ENCODE peak calls at places on chromosomes 1 and 21, in four cellular contexts. One of them, this sample, is unnamed.

GRCh38 chr1:44239961-44240371 is 26.7 kb downstream of the DMAP1 start:
- DNase-seq in H1: no peak
- DNase-seq in AG10803: no peak
- DNase-seq in pancreas: no peak
- DNase-seq in this sample: no peak

GRCh38 chr1:16367968-16368910 is 1.2 kb downstream of the SZRD1 start:
- DNase-seq in pancreas: no peak
- DNase-seq in AG10803: peak; percentile 34
- DNase-seq in H1: no peak
- DNase-seq in this sample: no peak

GRCh38 chr1:30877205-30877912 is 31.2 kb downstream of the SDC3 start:
- DNase-seq in pancreas: no peak
- DNase-seq in H1: no peak
- DNase-seq in AG10803: peak; percentile 93
- DNase-seq in this sample: no peak

GRCh38 chr21:26844258-26845065 is 747 bp downstream of the ADAMTS1 start:
- DNase-seq in AG10803: peak; percentile 44
- DNase-seq in pancreas: peak; percentile 25
- DNase-seq in H1: no peak
- DNase-seq in this sample: no peak

GRCh38 chr21:46124926-46125845 is 27.3 kb downstream of the COL6A2 start:
- DNase-seq in H1: no peak
- DNase-seq in pancreas: no peak
- DNase-seq in AG10803: no peak
- DNase-seq in this sample: no peak

GRCh38 chr1:221886311-221887090 is 144.6 kb upstream of the DUSP10 start:
- DNase-seq in pancreas: no peak
- DNase-seq in H1: no peak
- DNase-seq in AG10803: peak; percentile 74
- DNase-seq in this sample: no peak

GRCh38 chr1:119595606-119596005 is 52.5 kb downstream of the ZNF697 start:
- DNase-seq in pancreas: no peak
- DNase-seq in AG10803: no peak
- DNase-seq in H1: no peak
- DNase-seq in this sample: no peak

GRCh38 chr1:157156058-157156541 is 17.9 kb upstream of the ETV3 start:
- DNase-seq in pancreas: peak; percentile 43
- DNase-seq in H1: peak; percentile 69
- DNase-seq in AG10803: peak; percentile 63
- DNase-seq in this sample: peak; percentile 61

GRCh38 chr1:208178091-208178529 is 66.1 kb downstream of the PLXNA2 start:
- DNase-seq in H1: no peak
- DNase-seq in pancreas: peak; percentile 29
- DNase-seq in AG10803: no peak
- DNase-seq in this sample: no peak

GRCh38 chr1:32962248-32962896 is 2.2 kb downstream of the RNF19B start:
- DNase-seq in H1: no peak
- DNase-seq in pancreas: no peak
- DNase-seq in AG10803: peak; percentile 35
- DNase-seq in this sample: peak; percentile 78

GRCh38 chr1:57329932-57330331 is 93.9 kb downstream of the DAB1 start:
- DNase-seq in H1: no peak
- DNase-seq in AG10803: no peak
- DNase-seq in pancreas: no peak
- DNase-seq in this sample: no peak

DNA sequence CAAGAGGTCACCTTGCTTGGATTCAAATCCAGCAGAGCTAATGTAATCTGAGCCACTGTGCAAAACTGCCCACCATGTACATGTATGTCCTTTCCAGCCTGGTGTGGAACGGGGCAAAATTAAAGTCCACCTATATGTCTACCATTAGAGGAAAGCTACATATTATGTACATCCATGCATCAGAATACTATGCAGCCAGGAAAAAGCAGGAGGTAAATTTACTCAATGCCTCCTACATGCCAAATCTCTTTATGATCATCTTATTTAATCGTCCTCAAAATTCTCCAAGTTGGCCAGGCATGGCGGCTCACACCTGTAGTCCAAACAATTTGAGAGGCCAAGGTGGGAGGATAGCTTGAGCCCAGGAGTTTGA is 6.3 kb upstream of the ZNF683 start:
- DNase-seq in pancreas: no peak
- DNase-seq in AG10803: no peak
- DNase-seq in H1: no peak
- DNase-seq in this sample: no peak
- TF ChIP-seq CTCF in pancreas: no peak
- TF ChIP-seq CTCF in AG10803: no peak
- TF ChIP-seq CTCF in H1: no peak
- TF ChIP-seq CTCF in this sample: no peak

GRCh38 chr1:47931395-47931794 is 65.8 kb downstream of the TRABD2B start:
- DNase-seq in AG10803: no peak
- DNase-seq in pancreas: no peak
- DNase-seq in H1: no peak
- DNase-seq in this sample: no peak
- TF ChIP-seq CTCF in AG10803: no peak
- TF ChIP-seq CTCF in pancreas: no peak
- TF ChIP-seq CTCF in H1: peak; percentile 49
- TF ChIP-seq CTCF in this sample: no peak

GRCh38 chr1:205360891-205361290 is 4.2 kb upstream of the KLHDC8A start:
- DNase-seq in H1: no peak
- DNase-seq in AG10803: no peak
- DNase-seq in pancreas: no peak
- DNase-seq in this sample: no peak

GRCh38 chr1:205360166-205360565 is 3.4 kb upstream of the KLHDC8A start:
- DNase-seq in pancreas: no peak
- DNase-seq in AG10803: no peak
- DNase-seq in H1: no peak
- DNase-seq in this sample: no peak

GRCh38 chr1:205357567-205357966 is 845 bp upstream of the KLHDC8A start:
- DNase-seq in AG10803: no peak
- DNase-seq in H1: no peak
- DNase-seq in pancreas: no peak
- DNase-seq in this sample: no peak

GRCh38 chr1:205356424-205357151 is at the start of gene KLHDC8A:
- DNase-seq in H1: no peak
- DNase-seq in pancreas: no peak
- DNase-seq in AG10803: no peak
- DNase-seq in this sample: no peak

DNA sequence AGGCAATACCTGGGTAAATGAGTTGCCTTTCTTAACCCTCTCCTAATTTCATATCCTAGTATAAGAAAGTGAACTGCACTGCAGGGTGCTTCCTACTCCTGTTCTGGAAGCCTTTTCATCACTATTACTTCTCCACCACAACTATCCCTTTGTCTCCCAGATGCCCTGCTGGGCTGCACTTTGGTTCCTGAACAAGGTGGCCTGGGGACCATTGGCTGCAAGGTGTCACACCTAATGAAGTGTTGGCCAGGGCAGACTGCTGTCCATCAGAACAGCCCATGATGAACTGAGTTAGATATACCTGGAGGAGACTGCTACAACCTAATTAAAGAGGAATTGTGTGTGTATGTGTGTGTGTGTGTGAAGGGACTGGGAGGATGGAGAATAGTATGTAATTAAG is 1.9 kb upstream of the KLHDC8A start:
- DNase-seq in pancreas: no peak
- DNase-seq in AG10803: no peak
- DNase-seq in H1: no peak
- DNase-seq in this sample: no peak
- TF ChIP-seq CTCF in pancreas: no peak
- TF ChIP-seq CTCF in AG10803: no peak
- TF ChIP-seq CTCF in H1: no peak
- TF ChIP-seq CTCF in this sample: no peak

GRCh38 chr1:53061859-53062714 is at the start of gene PODN:
- DNase-seq in pancreas: no peak
- DNase-seq in AG10803: peak; percentile 48
- DNase-seq in H1: no peak
- DNase-seq in this sample: peak; percentile 49

GRCh38 chr1:53063744-53064515 is 1.9 kb downstream of the PODN start:
- DNase-seq in AG10803: no peak
- DNase-seq in H1: no peak
- DNase-seq in pancreas: no peak
- DNase-seq in this sample: no peak

GRCh38 chr1:53060580-53060979 is 1.4 kb upstream of the PODN start:
- DNase-seq in H1: no peak
- DNase-seq in AG10803: peak; percentile 95
- DNase-seq in pancreas: no peak
- DNase-seq in this sample: no peak

GRCh38 chr1:53061123-53061858 is 722 bp upstream of the PODN start:
- DNase-seq in H1: no peak
- DNase-seq in AG10803: peak; percentile 38
- DNase-seq in pancreas: no peak
- DNase-seq in this sample: peak; percentile 27

DNA sequence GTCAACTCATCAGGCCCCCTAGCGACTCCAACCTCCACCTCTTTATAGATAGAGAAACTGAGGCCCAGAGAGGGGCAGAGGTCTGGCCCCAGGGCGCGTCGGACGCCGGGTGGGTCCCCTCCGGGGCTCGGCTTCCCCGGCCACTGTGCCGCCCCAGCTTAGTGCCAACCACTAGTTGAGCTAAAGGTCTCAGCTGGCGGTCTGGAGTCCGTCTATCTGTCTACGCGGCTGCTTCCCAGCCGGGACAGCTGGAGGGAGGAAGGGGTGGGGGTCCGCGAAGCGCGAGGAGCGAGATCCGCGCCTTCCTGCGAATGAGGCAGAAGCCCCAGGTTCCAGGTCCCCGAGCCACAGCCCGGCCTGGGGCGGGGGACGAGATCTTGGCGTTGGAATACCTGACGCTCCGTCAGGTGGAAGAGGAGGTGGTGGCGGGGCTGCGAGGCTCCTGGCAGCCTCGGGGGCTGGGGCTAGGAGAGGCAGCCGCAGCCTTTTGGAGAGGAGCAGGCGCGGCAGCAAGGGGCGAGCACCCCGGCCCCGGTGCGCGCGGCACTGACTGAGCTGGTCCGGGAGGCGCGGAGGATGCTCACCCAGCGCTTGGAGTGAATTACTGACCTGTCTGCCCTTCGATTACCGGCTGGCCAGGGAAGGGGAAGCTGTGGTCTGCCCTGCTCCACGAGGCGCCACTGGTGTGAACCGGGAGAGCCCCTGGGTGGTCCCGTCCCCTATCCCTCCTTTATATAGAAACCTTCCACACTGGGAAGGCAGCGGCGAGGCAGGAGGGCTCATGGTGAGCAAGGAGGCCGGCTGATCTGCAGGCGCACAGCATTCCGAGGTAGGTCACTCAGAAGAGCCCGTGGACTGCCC is 948 bp downstream of the PODN start:
- DNase-seq in pancreas: no peak
- DNase-seq in H1: no peak
- DNase-seq in AG10803: no peak
- DNase-seq in this sample: no peak
- TF ChIP-seq CTCF in pancreas: no peak
- TF ChIP-seq CTCF in H1: no peak
- TF ChIP-seq CTCF in AG10803: peak; percentile 10
- TF ChIP-seq CTCF in this sample: no peak

GRCh38 chr1:212820969-212821368 is 26.5 kb downstream of the SPATA45 start:
- DNase-seq in pancreas: no peak
- DNase-seq in AG10803: no peak
- DNase-seq in H1: no peak
- DNase-seq in this sample: no peak

GRCh38 chr1:212819704-212820103 is 27.7 kb downstream of the SPATA45 start:
- DNase-seq in pancreas: no peak
- DNase-seq in H1: no peak
- DNase-seq in AG10803: no peak
- DNase-seq in this sample: peak; percentile 52

GRCh38 chr1:212814548-212814947 is 22.9 kb downstream of the TATDN3 start:
- DNase-seq in AG10803: no peak
- DNase-seq in pancreas: no peak
- DNase-seq in H1: no peak
- DNase-seq in this sample: no peak

GRCh38 chr1:212814989-212815388 is 23.3 kb downstream of the TATDN3 start:
- DNase-seq in AG10803: no peak
- DNase-seq in H1: no peak
- DNase-seq in pancreas: no peak
- DNase-seq in this sample: no peak

DNA sequence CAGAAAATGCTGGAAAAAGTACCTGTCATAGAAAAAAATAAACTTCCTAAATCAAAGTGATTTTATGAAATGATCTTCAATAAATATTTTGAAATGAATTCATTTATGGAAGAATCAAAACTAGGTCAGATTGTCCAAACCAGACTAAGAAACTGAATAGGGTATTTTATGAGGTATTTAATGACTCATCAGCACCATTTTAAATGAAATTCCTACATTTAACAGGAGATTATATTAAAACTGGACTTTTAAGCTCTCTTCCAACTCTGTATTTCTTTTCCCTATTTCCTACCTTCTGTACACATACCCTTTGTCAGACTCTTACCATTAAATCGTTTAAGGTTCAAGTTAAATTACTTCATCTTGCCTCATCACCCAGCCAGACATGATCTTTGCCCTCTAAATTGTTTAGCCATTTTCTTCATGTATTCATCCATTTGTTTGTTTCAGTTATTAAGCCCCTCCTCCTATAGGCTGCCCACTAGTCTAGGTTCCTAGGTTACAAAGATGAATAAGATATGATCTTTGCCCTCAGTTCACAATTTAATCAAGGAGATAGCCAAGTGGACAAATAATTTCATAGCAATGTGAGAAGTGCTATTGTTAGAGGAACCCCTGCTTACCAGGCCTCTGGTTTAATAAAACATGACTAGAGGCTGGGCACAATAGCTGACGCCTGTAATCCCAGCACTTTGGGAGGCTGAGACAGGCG is 25.0 kb downstream of the TATDN3 start:
- DNase-seq in AG10803: no peak
- DNase-seq in H1: no peak
- DNase-seq in pancreas: no peak
- DNase-seq in this sample: no peak
- TF ChIP-seq CTCF in AG10803: no peak
- TF ChIP-seq CTCF in H1: no peak
- TF ChIP-seq CTCF in pancreas: no peak
- TF ChIP-seq CTCF in this sample: no peak

DNA sequence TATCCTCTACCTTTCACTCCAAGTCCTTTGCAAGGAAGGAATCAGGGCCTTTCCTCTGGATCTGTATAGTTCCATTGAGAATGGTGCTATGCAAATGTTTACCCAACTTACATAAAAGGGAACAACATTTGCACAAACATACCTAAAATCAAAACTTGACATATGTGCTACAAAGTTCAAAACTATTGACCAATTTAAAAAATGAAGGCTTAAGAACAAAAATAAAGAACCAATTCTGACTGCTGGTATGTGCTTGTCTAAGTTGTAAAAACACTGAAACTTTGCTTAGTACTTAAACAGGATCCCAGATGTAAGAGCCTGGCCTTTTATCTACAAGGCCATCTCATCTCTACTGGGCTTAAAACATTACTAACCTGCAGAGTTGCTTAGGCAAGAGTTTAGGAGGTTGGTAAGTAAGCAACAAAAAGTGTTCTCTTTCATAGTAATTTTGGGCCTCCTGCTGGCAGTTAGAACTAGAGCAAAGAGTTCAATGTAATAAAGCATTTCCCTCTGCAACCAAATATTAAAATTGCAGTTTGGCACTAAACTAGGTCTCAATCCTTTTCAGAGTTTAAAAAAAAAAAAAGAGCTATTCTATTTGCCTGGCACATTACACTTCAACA is 2.0 kb downstream of the SCMH1 start:
- DNase-seq in AG10803: peak; percentile 67
- DNase-seq in pancreas: no peak
- DNase-seq in H1: no peak
- DNase-seq in this sample: peak; percentile 50
- TF ChIP-seq CTCF in AG10803: peak; percentile 55
- TF ChIP-seq CTCF in pancreas: no peak
- TF ChIP-seq CTCF in H1: no peak
- TF ChIP-seq CTCF in this sample: no peak